ENCODE peak calls at places on chromosomes 5 and 9, in four cellular contexts. V is cardiac fibroblast; X is A549; E is CD8-positive, alpha-beta T cell. O is an unnamed sample.

GRCh38 chr9:19156026-19156474 is 28.8 kb upstream of the PLIN2 start:
- DNase-seq in X (no peak), E (no peak), V (no peak), O (no peak)

GRCh38 chr5:99605904-99606303 is 677.1 kb upstream of the CHD1 start:
- DNase-seq in V (no peak), E (no peak), X (no peak), O (no peak)

GRCh38 chr5:173984218-173984617 is 4.8 kb upstream of the C5orf47 start:
- DNase-seq in V (peak; percentile 34), X (no peak), E (no peak), O (no peak)

GRCh38 chr5:33080287-33080686 is 360.5 kb upstream of the TARS1 start:
- DNase-seq in V (no peak), X (no peak), E (no peak), O (no peak)

GRCh38 chr9:130857864-130858730 is 23.0 kb downstream of the ABL1 start:
- DNase-seq in X (no peak), E (no peak), V (peak; percentile 93), O (no peak)

GRCh38 chr5:158819095-158819494 is 280.6 kb downstream of the EBF1 start:
- DNase-seq in X (no peak), E (no peak), V (no peak), O (no peak)

GRCh38 chr5:132257131-132258101 is at the start of gene PDLIM4:
- DNase-seq in E (no peak), X (no peak), V (peak; percentile 40), O (no peak)

GRCh38 chr5:13830536-13830935 is 114.0 kb downstream of the DNAH5 start:
- DNase-seq in V (no peak), X (no peak), E (no peak), O (no peak)

GRCh38 chr5:50501510-50502209 is 60.6 kb upstream of the EMB start:
- DNase-seq in V (no peak), X (no peak), E (no peak), O (no peak)

GRCh38 chr5:124383693-124384092 is 362.7 kb downstream of the ZNF608 start:
- DNase-seq in X (no peak), E (no peak), V (no peak), O (no peak)

GRCh38 chr5:175642998-175643397 is 14.9 kb upstream of the HRH2 start:
- DNase-seq in X (no peak), E (no peak), V (no peak), O (no peak)

GRCh38 chr5:32508806-32509805 is 64.6 kb upstream of the ZFR start:
- DNase-seq in E (no peak), V (no peak), X (no peak), O (no peak)

GRCh38 chr5:93436083-93436482 is 144.9 kb downstream of the NR2F1-AS1 start:
- DNase-seq in X (no peak), V (no peak), E (no peak), O (no peak)

GRCh38 chr9:104850771-104851170 is 77.2 kb downstream of the ABCA1 start:
- DNase-seq in V (no peak), X (no peak), E (no peak), O (no peak)

GRCh38 chr9:114718801-114719221 is 36.8 kb upstream of the TEX48 start:
- DNase-seq in E (peak; percentile 24), X (no peak), V (no peak), O (no peak)

GRCh38 chr5:112738180-112738560 is 485 bp downstream of the APC start:
- DNase-seq in X (no peak), E (no peak), V (peak; percentile 11), O (no peak)

GRCh38 chr9:74035786-74036185 is 461.3 kb upstream of the RORB start:
- DNase-seq in V (no peak), E (no peak), X (no peak), O (no peak)

GRCh38 chr5:78727786-78728761 is 79.5 kb upstream of the LHFPL2 start:
- DNase-seq in E (no peak), X (peak; percentile 51), V (no peak), O (no peak)

GRCh38 chr9:33273972-33274328 is 9.1 kb downstream of the CHMP5 start:
- DNase-seq in V (no peak), X (no peak), E (no peak), O (no peak)

GRCh38 chr5:39494099-39494498 is 69.3 kb upstream of the DAB2 start:
- DNase-seq in V (peak; percentile 83), X (no peak), E (no peak), O (peak; percentile 92)

GRCh38 chr9:2109066-2109650 is 94.0 kb downstream of the SMARCA2 start:
- DNase-seq in E (no peak), V (peak; percentile 15), X (no peak), O (no peak)

GRCh38 chr5:6582507-6583048 is 50.3 kb downstream of the NSUN2 start:
- DNase-seq in X (no peak), V (no peak), E (no peak), O (no peak)

GRCh38 chr5:126954981-126955380 is 75.4 kb downstream of the MARCHF3 start:
- DNase-seq in X (no peak), E (no peak), V (no peak), O (peak; percentile 14)

GRCh38 chr5:181051841-181052525 is 11.9 kb downstream of the BTNL9 start:
- DNase-seq in E (no peak), V (no peak), X (no peak), O (no peak)

DNA sequence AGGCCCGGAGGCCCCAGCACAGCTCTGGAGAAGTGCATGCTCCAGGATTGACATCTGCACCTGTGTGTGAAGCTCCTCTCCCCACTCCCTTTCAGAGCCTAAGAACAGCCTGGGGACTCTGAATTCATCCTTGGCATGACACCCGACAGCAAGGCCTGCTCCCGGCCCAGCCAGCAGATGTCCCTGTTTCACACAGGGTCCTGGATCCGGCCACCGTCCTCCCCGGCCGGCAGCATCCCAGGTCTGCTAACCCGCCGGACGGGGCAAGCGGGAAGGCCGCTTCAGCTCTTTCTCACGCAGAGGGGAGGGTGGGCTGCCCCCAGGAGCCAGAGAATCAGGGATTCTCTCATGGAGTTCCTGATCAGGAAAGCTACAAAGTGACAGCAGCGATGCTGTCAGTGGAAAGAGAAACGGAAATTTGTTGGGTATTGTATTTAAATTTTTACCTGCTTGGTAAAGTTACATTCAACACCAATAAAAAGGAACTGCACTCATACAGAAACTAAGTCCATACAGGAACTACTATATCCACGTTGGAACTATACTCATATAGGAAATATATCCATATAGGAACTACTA is 325.3 kb upstream of the IRX4 start:
- DNase-seq in X (peak; percentile 35), E (no peak), V (no peak), O (no peak)
- TF ChIP-seq CTCF in X (peak; percentile 29), E (no peak), V (no peak), O (no peak)

GRCh38 chr9:136994180-136994884 is 2.0 kb downstream of the CLIC3 start:
- DNase-seq in V (no peak), E (no peak), X (no peak), O (no peak)

GRCh38 chr9:136994885-136995224 is 1.5 kb downstream of the CLIC3 start:
- DNase-seq in X (no peak), E (no peak), V (no peak), O (no peak)

GRCh38 chr9:136992819-136993369 is 672 bp downstream of the PAXX start:
- DNase-seq in X (no peak), V (no peak), E (no peak), O (no peak)

GRCh38 chr9:136990233-136990911 is 1.9 kb upstream of the PAXX start:
- DNase-seq in V (no peak), X (no peak), E (no peak), O (no peak)

GRCh38 chr9:136991993-136992818 is at the start of gene PAXX:
- DNase-seq in X (peak; percentile 88), E (peak; percentile 84), V (peak; percentile 94), O (peak; percentile 63)
- TF ChIP-seq CTCF in X (no peak), E (no peak), V (no peak), O (no peak)

DNA sequence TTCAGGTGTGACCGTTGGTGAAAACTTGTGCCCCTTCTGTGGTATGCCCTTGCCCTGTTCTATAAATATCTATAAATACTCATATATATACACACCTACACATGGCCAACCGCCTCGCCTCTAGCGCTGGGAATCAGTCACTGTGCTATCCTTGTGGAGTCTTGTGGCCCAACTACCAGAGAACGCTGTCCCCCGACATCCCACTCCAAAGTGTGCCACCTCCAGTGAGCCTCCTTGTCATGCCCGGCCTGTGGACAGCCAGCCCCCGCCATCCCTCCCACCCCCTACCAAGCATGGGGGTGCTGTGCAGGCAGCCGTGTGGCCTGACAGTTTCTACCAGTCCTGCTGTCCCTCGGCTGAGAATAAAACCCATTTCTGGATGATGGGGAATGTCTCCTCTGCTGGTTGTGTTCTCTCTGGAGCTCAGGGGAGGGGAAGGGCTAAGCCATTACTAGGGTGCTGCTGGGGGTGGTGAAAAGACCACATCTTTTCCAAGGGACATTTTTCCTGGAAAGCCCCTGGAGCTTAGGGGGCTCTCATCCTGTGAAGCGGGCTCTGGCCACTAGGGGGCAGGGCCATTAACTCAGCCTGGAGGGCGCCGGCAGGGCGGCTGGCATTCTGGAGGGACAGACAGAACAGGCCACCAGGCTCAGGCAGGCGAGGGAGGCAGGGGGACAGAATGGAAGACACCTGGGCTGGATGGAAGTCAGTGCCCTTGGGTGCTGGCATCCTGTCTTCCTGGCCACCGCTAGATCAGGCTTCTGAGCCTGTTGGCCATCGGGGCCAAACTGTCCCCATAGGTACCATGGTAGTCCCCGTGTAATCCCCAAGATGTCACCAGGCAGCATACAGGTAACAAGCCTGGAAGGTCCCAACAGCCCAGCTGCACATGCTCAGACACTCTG is 20.7 kb downstream of the GOLGA2 start:
- DNase-seq in V (peak; percentile 59), X (peak; percentile 88), E (peak; percentile 15), O (no peak)
- TF ChIP-seq CTCF in V (peak; percentile 91), X (peak; percentile 75), E (peak; percentile 84), O (peak; percentile 93)

GRCh38 chr5:16504571-16504970 is 39.0 kb upstream of the ZNF622 start:
- DNase-seq in V (no peak), X (no peak), E (no peak), O (no peak)
- TF ChIP-seq CTCF in V (no peak), X (no peak), E (no peak), O (no peak)